ENCODE peak calls at places on chromosome 14, in nine cellular contexts. B is pancreas; W is CD8-positive, alpha-beta T cell; H is esophagus muscularis mucosa; Q is left ventricle myocardium inferior; V is heart left ventricle; F is fibroblast of villous mesenchyme; X is bronchial epithelial cell; G is endothelial cell of umbilical vein. N is an unnamed sample.

GRCh38 chr14:59208224-59208814 is 19.9 kb downstream of the DAAM1 start:
- DNase-seq in H (no peak), Q (no peak), X (peak), B (no peak), V (no peak), F (peak), G (no peak), W (no peak), N (no peak)

GRCh38 chr14:61876362-61877049 is 114.3 kb downstream of the SNAPC1 start:
- DNase-seq in G (no peak), B (no peak), X (no peak), F (no peak), H (no peak), V (no peak), W (no peak), Q (no peak), N (no peak)

GRCh38 chr14:30369531-30370180 is 189.3 kb upstream of the G2E3 start:
- DNase-seq in Q (no peak), B (no peak), V (no peak), G (no peak), X (no peak), W (no peak), H (no peak), F (no peak), N (no peak)

GRCh38 chr14:101405171-101405883 is 156.0 kb upstream of the DIO3 start:
- DNase-seq in Q (no peak), W (no peak), H (no peak), G (no peak), V (no peak), X (no peak), B (no peak), F (peak), N (no peak)

GRCh38 chr14:81162941-81163340 is 57.8 kb downstream of the GTF2A1 start:
- DNase-seq in F (no peak), W (no peak), H (no peak), V (no peak), Q (no peak), B (no peak), X (peak), G (no peak), N (no peak)

GRCh38 chr14:102573591-102574046 is 18.8 kb upstream of the RCOR1 start:
- DNase-seq in G (no peak), Q (no peak), H (no peak), B (no peak), X (no peak), W (no peak), F (no peak), V (no peak), N (no peak)

GRCh38 chr14:49194067-49194466 is 392.1 kb downstream of the RPS29 start:
- DNase-seq in G (no peak), W (no peak), F (no peak), X (no peak), B (no peak), Q (no peak), H (no peak), V (no peak), N (no peak)

GRCh38 chr14:61531741-61532505 is 163.4 kb upstream of the HIF1A start:
- DNase-seq in V (no peak), Q (no peak), F (no peak), G (peak), X (peak), H (no peak), W (no peak), B (no peak), N (no peak)

GRCh38 chr14:98950356-98950895 is 321.6 kb downstream of the BCL11B start:
- DNase-seq in F (no peak), B (no peak), Q (no peak), H (no peak), G (no peak), W (no peak), X (no peak), V (no peak), N (no peak)

GRCh38 chr14:69088523-69089445 is 64.1 kb downstream of the DCAF5 start:
- DNase-seq in Q (no peak), W (no peak), B (no peak), X (peak), G (no peak), V (no peak), F (peak), H (no peak), N (no peak)

GRCh38 chr14:42469637-42470426 is 863.2 kb downstream of the LRFN5 start:
- DNase-seq in W (no peak), Q (no peak), X (peak), B (no peak), F (no peak), V (no peak), G (no peak), H (no peak), N (no peak)

GRCh38 chr14:102320671-102321455 is 1.3 kb downstream of the ZNF839 start:
- DNase-seq in F (no peak), B (no peak), X (no peak), G (no peak), W (no peak), Q (no peak), V (no peak), H (no peak), N (no peak)

GRCh38 chr14:75877884-75878283 is 103.9 kb downstream of the TGFB3 start:
- DNase-seq in Q (no peak), V (no peak), H (no peak), B (no peak), W (no peak), X (no peak), G (no peak), F (peak), N (no peak)

GRCh38 chr14:51847489-51847796 is 13.0 kb upstream of the GNG2 start:
- DNase-seq in W (no peak), B (no peak), X (no peak), G (no peak), F (no peak), V (no peak), Q (no peak), H (no peak), N (no peak)

GRCh38 chr14:32620303-32620702 is 291.2 kb downstream of the AKAP6 start:
- DNase-seq in W (no peak), V (no peak), X (peak), F (peak), Q (no peak), G (no peak), B (no peak), H (no peak), N (no peak)

GRCh38 chr14:74468513-74468912 is 24.6 kb downstream of the NPC2 start:
- DNase-seq in V (no peak), W (no peak), G (no peak), F (no peak), Q (no peak), B (no peak), H (no peak), X (no peak), N (no peak)

GRCh38 chr14:64212666-64213065 is 81.5 kb downstream of the ESR2 start:
- DNase-seq in W (no peak), Q (no peak), G (peak), F (no peak), H (no peak), B (no peak), V (no peak), X (peak), N (no peak)

GRCh38 chr14:57928732-57929131 is 62.8 kb upstream of the SLC35F4 start:
- DNase-seq in X (no peak), B (no peak), H (no peak), G (no peak), Q (no peak), V (no peak), F (no peak), W (no peak), N (no peak)

GRCh38 chr14:63523735-63524408 is 19.3 kb downstream of the PPP2R5E start:
- DNase-seq in F (no peak), V (no peak), G (no peak), X (no peak), B (no peak), W (no peak), H (no peak), Q (no peak), N (no peak)

GRCh38 chr14:102911991-102912761 is 10.3 kb upstream of the AMN start:
- DNase-seq in V (no peak), F (no peak), B (no peak), G (no peak), H (no peak), X (no peak), W (no peak), Q (no peak), N (no peak)

GRCh38 chr14:61342486-61342885 is 21.1 kb downstream of the PRKCH start:
- DNase-seq in W (peak), B (no peak), Q (no peak), X (no peak), H (no peak), G (peak), F (no peak), V (no peak), N (peak)

GRCh38 chr14:81533212-81533535 is 479 bp downstream of the SEL1L start:
- DNase-seq in F (peak), Q (no peak), G (no peak), W (no peak), V (no peak), X (no peak), B (no peak), H (no peak), N (no peak)

GRCh38 chr14:69090187-69090789 is 62.6 kb downstream of the DCAF5 start:
- DNase-seq in Q (no peak), X (peak), B (no peak), W (peak), F (peak), G (peak), H (peak), V (no peak), N (no peak)

GRCh38 chr14:104461676-104462443 is 117.7 kb upstream of the C14orf180 start:
- DNase-seq in B (no peak), Q (no peak), W (no peak), H (no peak), V (no peak), G (no peak), F (no peak), X (no peak), N (peak)

GRCh38 chr14:77076118-77076631 is 21.9 kb upstream of the CIPC start:
- DNase-seq in B (no peak), X (no peak), G (peak), F (peak), W (no peak), H (peak), Q (peak), V (peak), N (no peak)

GRCh38 chr14:24880689-24881088 is 169.3 kb downstream of the STXBP6 start:
- DNase-seq in H (no peak), G (no peak), B (no peak), Q (no peak), W (no peak), V (no peak), X (no peak), F (no peak), N (no peak)

GRCh38 chr14:61227893-61228591 is 53.1 kb downstream of the TMEM30B start:
- DNase-seq in G (no peak), X (no peak), B (no peak), W (no peak), F (no peak), Q (no peak), V (no peak), H (no peak), N (no peak)

GRCh38 chr14:95507701-95508103 is 8.7 kb downstream of the SYNE3 start:
- DNase-seq in V (no peak), X (peak), F (peak), Q (no peak), H (no peak), B (no peak), G (peak), W (no peak), N (no peak)

GRCh38 chr14:24665440-24665991 is 31.5 kb upstream of the GZMB start:
- DNase-seq in V (no peak), G (no peak), B (no peak), H (no peak), F (no peak), W (peak), Q (no peak), X (peak), N (no peak)

GRCh38 chr14:28163261-28163660 is 603.3 kb upstream of the FOXG1 start:
- DNase-seq in G (no peak), X (no peak), V (no peak), H (no peak), Q (no peak), W (no peak), B (no peak), F (no peak), N (no peak)

GRCh38 chr14:101000711-101001110 is 97.2 kb upstream of the RTL1 start:
- DNase-seq in V (no peak), B (no peak), G (no peak), Q (no peak), F (no peak), H (no peak), W (no peak), X (no peak), N (no peak)

GRCh38 chr14:57227083-57227482 is 41.6 kb downstream of the EXOC5 start:
- DNase-seq in G (no peak), X (no peak), F (no peak), H (no peak), B (no peak), Q (no peak), V (no peak), W (no peak), N (no peak)

GRCh38 chr14:73269729-73270651 is 32.7 kb downstream of the PAPLN start:
- DNase-seq in W (no peak), X (peak), B (peak), H (no peak), V (peak), Q (peak), F (peak), G (peak), N (peak)
- TF ChIP-seq CTCF in W (no peak), X (no peak), B (no peak), H (no peak), V (no peak), Q (no peak), F (no peak), G (no peak), N (no peak)

GRCh38 chr14:22118894-22119477 is 445.4 kb upstream of the OR4E1 start:
- DNase-seq in W (no peak), F (peak), B (no peak), V (no peak), X (peak), G (no peak), Q (no peak), H (no peak), N (no peak)

GRCh38 chr14:22123188-22123560 is 449.6 kb upstream of the OR4E1 start:
- DNase-seq in H (no peak), G (no peak), W (no peak), F (no peak), X (peak), V (no peak), B (no peak), Q (no peak), N (no peak)

GRCh38 chr14:22124071-22124613 is 450.5 kb upstream of the OR4E1 start:
- DNase-seq in G (no peak), F (no peak), W (no peak), Q (no peak), H (no peak), V (no peak), B (no peak), X (no peak), N (no peak)

GRCh38 chr14:22122227-22123187 is 448.9 kb upstream of the OR4E1 start:
- DNase-seq in F (no peak), G (no peak), V (no peak), X (peak), H (no peak), W (no peak), B (no peak), Q (no peak), N (no peak)
- TF ChIP-seq CTCF in F (peak), G (no peak), V (no peak), X (peak), H (no peak), W (peak), B (no peak), Q (no peak), N (no peak)

DNA sequence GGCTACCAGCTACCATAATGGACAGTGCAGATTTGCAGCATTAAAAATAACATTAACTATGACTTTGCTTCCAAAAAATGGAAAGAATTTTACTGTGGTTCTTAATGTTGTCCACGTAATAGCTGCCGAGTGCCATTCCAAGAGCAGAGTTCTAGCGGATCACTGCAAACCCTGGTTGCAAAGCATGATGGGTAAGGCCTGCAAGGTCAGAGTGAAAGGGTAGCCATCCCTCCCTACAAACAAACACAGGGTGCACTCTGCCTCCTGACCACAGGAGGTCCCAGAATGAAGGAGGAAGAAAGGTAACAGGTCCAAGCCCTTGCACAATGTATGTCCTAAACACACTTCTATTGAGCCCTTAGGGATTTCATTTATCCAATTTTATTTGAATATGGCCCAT is 157.6 kb downstream of the DPF3 start:
- DNase-seq in F (peak), H (no peak), X (no peak), W (no peak), B (no peak), V (no peak), G (no peak), Q (no peak), N (no peak)
- TF ChIP-seq CTCF in F (no peak), H (no peak), X (no peak), W (no peak), B (no peak), V (no peak), G (no peak), Q (peak), N (no peak)

GRCh38 chr14:105492051-105492965 is 1.3 kb downstream of the TEDC1 start:
- DNase-seq in G (no peak), F (no peak), Q (peak), V (peak), B (peak), X (no peak), W (no peak), H (no peak), N (no peak)
- TF ChIP-seq CTCF in G (no peak), F (no peak), Q (no peak), V (no peak), B (no peak), X (no peak), W (no peak), H (no peak), N (no peak)

DNA sequence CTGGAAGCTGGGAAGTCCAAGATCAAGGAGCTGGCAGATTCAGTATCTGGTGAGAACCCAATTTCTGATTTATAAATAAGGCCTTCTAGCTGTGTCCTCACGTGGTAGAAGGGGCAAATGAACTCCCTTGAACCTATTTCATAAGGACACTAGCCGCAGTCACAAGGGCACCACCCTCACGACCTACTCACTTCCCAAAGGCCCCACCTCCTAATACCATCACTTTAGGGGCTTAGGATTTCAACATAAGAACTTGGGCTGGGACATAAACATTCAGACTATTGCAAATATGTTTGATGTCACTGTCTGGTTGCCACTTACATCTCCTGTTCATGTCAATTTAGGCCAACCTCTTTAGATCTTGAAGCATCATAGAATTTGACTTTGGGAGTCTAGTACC is 10.8 kb upstream of the CNIH1 start:
- DNase-seq in G (no peak), Q (no peak), W (no peak), X (no peak), H (no peak), B (no peak), V (no peak), F (no peak), N (no peak)
- TF ChIP-seq CTCF in G (no peak), Q (no peak), W (no peak), X (no peak), H (no peak), B (no peak), V (no peak), F (no peak), N (no peak)

GRCh38 chr14:90239139-90239538 is 17.2 kb upstream of the PSMC1 start:
- DNase-seq in G (no peak), H (no peak), X (no peak), Q (no peak), W (no peak), F (no peak), V (no peak), B (no peak), N (no peak)
- TF ChIP-seq CTCF in G (no peak), H (no peak), X (no peak), Q (no peak), W (no peak), F (no peak), V (no peak), B (no peak), N (no peak)

GRCh38 chr14:20820063-20820904 is 17.6 kb upstream of the RNASE1 start:
- DNase-seq in Q (no peak), F (no peak), G (no peak), B (no peak), V (no peak), H (no peak), W (no peak), X (peak), N (no peak)

GRCh38 chr14:20823859-20824258 is 21.2 kb upstream of the RNASE1 start:
- DNase-seq in B (no peak), F (no peak), H (no peak), Q (no peak), X (no peak), G (no peak), W (no peak), V (no peak), N (no peak)

GRCh38 chr14:20818861-20819260 is 16.2 kb upstream of the RNASE1 start:
- DNase-seq in B (no peak), V (no peak), W (no peak), G (no peak), F (no peak), X (no peak), Q (no peak), H (no peak), N (no peak)
- TF ChIP-seq CTCF in B (no peak), V (peak), W (no peak), G (peak), F (no peak), X (no peak), Q (peak), H (no peak), N (no peak)

GRCh38 chr14:93034671-93034994 is 81.1 kb downstream of the ITPK1 start:
- DNase-seq in W (no peak), Q (no peak), G (no peak), H (no peak), B (no peak), V (no peak), X (no peak), F (no peak), N (no peak)

GRCh38 chr14:93035585-93035916 is 80.2 kb downstream of the ITPK1 start:
- DNase-seq in V (no peak), X (no peak), H (no peak), B (no peak), G (no peak), F (no peak), Q (no peak), W (no peak), N (no peak)

GRCh38 chr14:93033039-93033982 is 82.4 kb downstream of the ITPK1 start:
- DNase-seq in X (peak), F (no peak), B (no peak), G (no peak), V (no peak), H (no peak), Q (no peak), W (no peak), N (no peak)

GRCh38 chr14:93032301-93032929 is 83.3 kb downstream of the ITPK1 start:
- DNase-seq in G (no peak), Q (no peak), B (no peak), V (no peak), H (no peak), F (peak), X (no peak), W (no peak), N (no peak)

DNA sequence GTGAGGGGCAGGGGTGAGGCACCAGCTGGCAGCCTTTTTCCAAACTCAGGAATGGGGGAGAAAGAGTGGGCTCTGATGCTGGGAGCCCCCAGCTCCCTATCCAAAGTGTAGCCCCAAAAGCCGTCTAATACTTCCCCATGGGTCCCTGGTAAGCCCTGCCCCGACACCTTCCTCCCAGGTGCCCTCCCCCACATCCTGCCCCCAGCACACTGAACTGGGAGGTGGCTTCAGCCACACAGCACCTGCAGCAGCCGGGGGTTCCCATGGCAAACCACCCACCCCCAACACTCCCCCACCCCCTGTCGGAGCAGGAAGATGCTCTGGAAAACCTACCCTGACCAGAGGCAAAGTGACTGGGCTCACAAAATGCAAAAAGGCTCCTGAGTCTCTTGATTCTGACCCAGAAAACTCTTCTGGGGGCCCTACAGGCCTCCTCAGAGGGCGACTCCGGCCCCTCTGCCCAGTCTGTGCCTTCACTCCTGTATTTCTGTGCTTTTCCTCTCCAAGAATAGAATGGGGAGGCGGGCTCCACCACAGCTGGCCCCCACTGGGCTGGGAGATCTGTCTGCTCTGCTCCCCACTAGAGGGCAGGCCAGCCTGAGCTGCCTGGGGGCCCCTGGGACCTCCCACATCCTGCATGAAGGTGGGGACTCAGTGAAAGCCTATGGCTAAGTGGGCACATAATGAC is 81.6 kb downstream of the ITPK1 start:
- DNase-seq in G (no peak), Q (no peak), H (no peak), W (peak), B (no peak), F (no peak), V (no peak), X (no peak), N (no peak)
- TF ChIP-seq CTCF in G (peak), Q (peak), H (peak), W (peak), B (no peak), F (peak), V (no peak), X (peak), N (peak)